ENCODE peak calls at places on chromosome 17, in four cellular contexts. One of them, this sample, is unnamed.

GRCh38 chr17:17151962-17152361 is 54.2 kb downstream of the PLD6 start:
- DNase-seq in HCT116: no peak
- DNase-seq in Panc1: peak
- DNase-seq in K562: no peak
- DNase-seq in this sample: no peak

GRCh38 chr17:20095366-20096080 is 86.4 kb downstream of the SPECC1 start:
- DNase-seq in HCT116: peak
- DNase-seq in Panc1: no peak
- DNase-seq in K562: peak
- DNase-seq in this sample: peak

GRCh38 chr17:47850373-47850691 is 631 bp downstream of the SP6 start:
- DNase-seq in HCT116: no peak
- DNase-seq in Panc1: no peak
- DNase-seq in K562: no peak
- DNase-seq in this sample: no peak

GRCh38 chr17:7045492-7046126 is 1.7 kb upstream of the SLC16A11 start:
- DNase-seq in HCT116: peak
- DNase-seq in Panc1: peak
- DNase-seq in K562: peak
- DNase-seq in this sample: peak

GRCh38 chr17:7856081-7856791 is 1.1 kb downstream of the NAA38 start:
- DNase-seq in HCT116: no peak
- DNase-seq in Panc1: no peak
- DNase-seq in K562: peak
- DNase-seq in this sample: no peak

GRCh38 chr17:16442141-16442540 is 26.8 kb downstream of the TRPV2 start:
- DNase-seq in HCT116: no peak
- DNase-seq in Panc1: no peak
- DNase-seq in K562: no peak
- DNase-seq in this sample: no peak

GRCh38 chr17:16927641-16928321 is 44.1 kb downstream of the TNFRSF13B start:
- DNase-seq in HCT116: no peak
- DNase-seq in Panc1: no peak
- DNase-seq in K562: no peak
- DNase-seq in this sample: no peak

GRCh38 chr17:31556969-31557620 is 165.6 kb downstream of the RAB11FIP4 start:
- DNase-seq in HCT116: no peak
- DNase-seq in Panc1: no peak
- DNase-seq in K562: no peak
- DNase-seq in this sample: no peak

GRCh38 chr17:2400877-2401425 is at the start of gene MNT:
- DNase-seq in HCT116: peak
- DNase-seq in Panc1: no peak
- DNase-seq in K562: peak
- DNase-seq in this sample: peak

GRCh38 chr17:43832168-43832975 is 574 bp downstream of the MPP3 start:
- DNase-seq in HCT116: no peak
- DNase-seq in Panc1: no peak
- DNase-seq in K562: peak
- DNase-seq in this sample: peak

GRCh38 chr17:34715504-34715903 is 136.1 kb downstream of the TMEM132E start:
- DNase-seq in HCT116: no peak
- DNase-seq in Panc1: no peak
- DNase-seq in K562: no peak
- DNase-seq in this sample: no peak

GRCh38 chr17:70047619-70048018 is 27.4 kb upstream of the KCNJ16 start:
- DNase-seq in HCT116: no peak
- DNase-seq in Panc1: no peak
- DNase-seq in K562: no peak
- DNase-seq in this sample: no peak

GRCh38 chr17:55496094-55496881 is 15.0 kb downstream of the SMIM36 start:
- DNase-seq in HCT116: no peak
- DNase-seq in Panc1: no peak
- DNase-seq in K562: peak
- DNase-seq in this sample: peak

GRCh38 chr17:47797797-47798196 is 23.8 kb downstream of the OSBPL7 start:
- DNase-seq in HCT116: no peak
- DNase-seq in Panc1: no peak
- DNase-seq in K562: peak
- DNase-seq in this sample: no peak

GRCh38 chr17:69275751-69276150 is 47.1 kb upstream of the ABCA10 start:
- DNase-seq in HCT116: no peak
- DNase-seq in Panc1: no peak
- DNase-seq in K562: no peak
- DNase-seq in this sample: no peak

GRCh38 chr17:13403982-13404931 is 197.5 kb downstream of the HS3ST3A1 start:
- DNase-seq in HCT116: no peak
- DNase-seq in Panc1: no peak
- DNase-seq in K562: no peak
- DNase-seq in this sample: peak

GRCh38 chr17:70144260-70144846 is 25.0 kb upstream of the KCNJ2 start:
- DNase-seq in HCT116: peak
- DNase-seq in Panc1: no peak
- DNase-seq in K562: no peak
- DNase-seq in this sample: peak

GRCh38 chr17:6269474-6269873 is 165.4 kb downstream of the AIPL1 start:
- DNase-seq in HCT116: peak
- DNase-seq in Panc1: no peak
- DNase-seq in K562: peak
- DNase-seq in this sample: no peak

GRCh38 chr17:45114117-45114932 is 18.0 kb downstream of the PLCD3 start:
- DNase-seq in HCT116: no peak
- DNase-seq in Panc1: no peak
- DNase-seq in K562: no peak
- DNase-seq in this sample: no peak

GRCh38 chr17:21134559-21134958 is 7.8 kb downstream of the DHRS7B start:
- DNase-seq in HCT116: no peak
- DNase-seq in Panc1: no peak
- DNase-seq in K562: no peak
- DNase-seq in this sample: no peak

GRCh38 chr17:43940630-43941029 is 1.6 kb downstream of the PPY start:
- DNase-seq in HCT116: peak
- DNase-seq in Panc1: no peak
- DNase-seq in K562: peak
- DNase-seq in this sample: peak

GRCh38 chr17:4709794-4710692 is at the start of gene ARRB2:
- DNase-seq in HCT116: peak
- DNase-seq in Panc1: peak
- DNase-seq in K562: peak
- DNase-seq in this sample: peak

GRCh38 chr17:4711671-4712111 is 1.3 kb downstream of the ARRB2 start:
- DNase-seq in HCT116: no peak
- DNase-seq in Panc1: no peak
- DNase-seq in K562: no peak
- DNase-seq in this sample: no peak

GRCh38 chr17:4712526-4712925 is 2.1 kb downstream of the ARRB2 start:
- DNase-seq in HCT116: no peak
- DNase-seq in Panc1: no peak
- DNase-seq in K562: no peak
- DNase-seq in this sample: no peak

GRCh38 chr17:4708436-4708835 is 2.0 kb upstream of the ARRB2 start:
- DNase-seq in HCT116: no peak
- DNase-seq in Panc1: no peak
- DNase-seq in K562: peak
- DNase-seq in this sample: peak

DNA sequence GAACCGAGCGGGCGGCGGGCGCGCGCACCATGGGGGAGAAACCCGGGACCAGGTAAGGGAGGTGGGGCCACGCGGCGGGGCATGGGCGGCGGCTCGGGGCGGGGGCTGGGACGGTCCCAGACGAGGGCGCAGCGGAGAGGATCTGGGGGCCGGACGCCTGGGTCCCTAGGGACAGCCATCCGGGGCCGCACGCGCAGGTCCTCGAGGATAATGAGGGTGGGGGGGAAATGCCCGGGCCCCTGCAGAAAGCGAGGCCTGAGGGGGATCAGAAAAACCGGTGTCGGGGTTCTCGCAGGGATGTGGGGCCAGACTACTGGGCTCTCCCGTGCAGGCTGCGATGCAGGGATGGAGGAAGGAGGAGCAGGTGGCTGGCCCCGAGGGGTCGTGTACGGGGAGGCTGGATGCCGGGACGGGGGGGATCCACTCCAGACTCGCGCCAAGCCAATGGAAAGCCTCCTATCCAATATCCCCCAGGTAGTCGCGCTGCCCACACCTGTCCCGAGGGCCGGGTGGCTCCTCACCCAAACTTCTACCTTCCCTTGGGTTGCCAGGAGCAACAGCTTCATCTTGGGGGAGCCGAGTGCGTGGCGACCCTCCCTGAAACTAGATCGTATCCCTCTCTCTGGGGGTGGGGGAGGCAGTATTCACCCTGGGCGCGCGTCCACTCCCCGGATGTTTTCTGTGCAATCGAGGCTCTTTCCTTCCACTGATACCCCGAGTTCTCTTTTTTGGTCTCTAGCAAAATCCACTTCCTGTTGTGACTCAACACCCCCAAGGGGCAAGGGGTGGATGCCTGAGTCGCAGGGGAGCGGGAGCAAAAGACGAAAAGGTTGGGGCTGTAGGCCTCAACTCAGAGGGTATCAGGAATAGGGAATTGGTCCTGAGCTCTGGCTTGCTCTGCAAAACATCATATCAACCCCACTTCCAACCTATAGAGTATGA is 532 bp downstream of the ARRB2 start:
- DNase-seq in HCT116: no peak
- DNase-seq in Panc1: no peak
- DNase-seq in K562: no peak
- DNase-seq in this sample: no peak
- TF ChIP-seq SIN3A in HCT116: no peak
- TF ChIP-seq SIN3A in Panc1: peak
- TF ChIP-seq SIN3A in K562: no peak
- TF ChIP-seq SIN3A in this sample: no peak

GRCh38 chr17:61335845-61336655 is 63.6 kb upstream of the TBX2 start:
- DNase-seq in HCT116: no peak
- DNase-seq in Panc1: no peak
- DNase-seq in K562: no peak
- DNase-seq in this sample: peak
- TF ChIP-seq TCF7L2 in HCT116: no peak
- TF ChIP-seq TCF7L2 in Panc1: peak
- TF ChIP-seq TCF7L2 in K562: no peak
- TF ChIP-seq TCF7L2 in this sample: peak

GRCh38 chr17:39239640-39240314 is 14.0 kb upstream of the STAC2 start:
- DNase-seq in HCT116: peak
- DNase-seq in Panc1: no peak
- DNase-seq in K562: peak
- DNase-seq in this sample: peak
- TF ChIP-seq SIN3A in HCT116: no peak
- TF ChIP-seq SIN3A in Panc1: no peak
- TF ChIP-seq SIN3A in K562: no peak
- TF ChIP-seq SIN3A in this sample: no peak

GRCh38 chr17:3880983-3881382 is 11.9 kb downstream of the CAMKK1 start:
- DNase-seq in HCT116: no peak
- DNase-seq in Panc1: no peak
- DNase-seq in K562: no peak
- DNase-seq in this sample: no peak

GRCh38 chr17:3879591-3880417 is 13.0 kb downstream of the CAMKK1 start:
- DNase-seq in HCT116: no peak
- DNase-seq in Panc1: no peak
- DNase-seq in K562: no peak
- DNase-seq in this sample: no peak

GRCh38 chr17:3877220-3877619 is 15.6 kb downstream of the CAMKK1 start:
- DNase-seq in HCT116: no peak
- DNase-seq in Panc1: no peak
- DNase-seq in K562: no peak
- DNase-seq in this sample: no peak

GRCh38 chr17:3882276-3882675 is 10.6 kb downstream of the CAMKK1 start:
- DNase-seq in HCT116: no peak
- DNase-seq in Panc1: no peak
- DNase-seq in K562: no peak
- DNase-seq in this sample: no peak

DNA sequence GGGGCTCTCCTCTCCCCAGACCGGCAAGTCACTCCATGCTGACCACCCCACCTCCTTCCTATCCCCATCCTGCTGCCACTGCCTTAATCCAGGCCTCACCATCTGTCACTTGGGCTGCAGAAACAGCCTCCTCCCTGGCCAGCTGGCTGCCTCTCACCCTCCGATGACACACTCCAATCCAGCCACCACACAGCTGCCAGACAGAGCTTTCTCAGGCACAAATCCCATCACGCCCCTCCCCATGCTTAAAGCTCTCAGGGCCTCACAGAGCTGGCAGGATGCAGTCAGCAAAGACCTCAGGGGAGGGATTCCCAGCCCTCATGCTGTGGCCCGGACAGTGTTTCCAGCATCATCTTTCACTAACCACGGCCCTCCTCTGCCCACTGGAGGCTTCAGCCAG is 13.7 kb downstream of the CAMKK1 start:
- DNase-seq in HCT116: no peak
- DNase-seq in Panc1: no peak
- DNase-seq in K562: no peak
- DNase-seq in this sample: no peak
- TF ChIP-seq TCF7L2 in HCT116: no peak
- TF ChIP-seq TCF7L2 in Panc1: no peak
- TF ChIP-seq TCF7L2 in K562: no peak
- TF ChIP-seq TCF7L2 in this sample: no peak

GRCh38 chr17:83046759-83047478 is 32.5 kb upstream of the METRNL start:
- DNase-seq in HCT116: no peak
- DNase-seq in Panc1: no peak
- DNase-seq in K562: no peak
- DNase-seq in this sample: no peak
- TF ChIP-seq SIN3A in HCT116: no peak
- TF ChIP-seq SIN3A in Panc1: no peak
- TF ChIP-seq SIN3A in K562: no peak
- TF ChIP-seq SIN3A in this sample: no peak

DNA sequence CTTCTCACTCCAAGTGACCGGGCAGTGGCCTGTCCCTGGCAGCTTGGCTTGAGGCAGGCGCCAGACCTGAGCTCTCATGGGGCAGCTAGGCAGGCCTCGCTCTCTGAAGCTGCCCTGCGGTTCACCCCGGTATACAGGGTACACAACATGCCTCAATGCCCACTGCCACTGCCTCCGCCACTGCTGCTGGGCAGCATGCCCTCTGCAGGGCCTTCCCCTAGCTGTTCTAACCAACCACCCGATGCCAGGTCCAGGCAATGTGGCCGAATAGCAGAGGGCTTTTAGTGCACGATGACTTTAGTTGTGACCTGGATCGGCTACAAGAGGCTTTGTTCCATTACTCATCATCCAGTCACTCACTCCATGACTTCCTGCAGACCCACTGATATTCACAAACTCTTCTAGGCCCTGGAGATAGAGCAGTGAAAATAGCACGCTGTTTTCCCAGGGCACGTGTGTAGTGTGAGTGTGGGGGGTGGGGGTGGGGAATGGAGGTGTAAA is 19.7 kb downstream of the CDC42EP4 start:
- DNase-seq in HCT116: peak
- DNase-seq in Panc1: no peak
- DNase-seq in K562: peak
- DNase-seq in this sample: no peak
- TF ChIP-seq TCF7L2 in HCT116: no peak
- TF ChIP-seq TCF7L2 in Panc1: no peak
- TF ChIP-seq TCF7L2 in K562: no peak
- TF ChIP-seq TCF7L2 in this sample: no peak